ENCODE peak calls at places on chromosomes 2 and 18, in seven cellular contexts. J, X, F, I, A, W and S are unnamed samples.
A peak's percentile ranks its signal among the peaks of the same experiment; 100 is the strongest.

GRCh38 chr2:19667085-19667484 is 234.7 kb downstream of the TTC32 start:
- DNase-seq in J (no peak), X (peak; percentile 19), F (peak; percentile 19), W (no peak), I (no peak), A (no peak), S (peak; percentile 24)

GRCh38 chr2:27356056-27356381 is 545 bp downstream of the GTF3C2 start:
- DNase-seq in I (no peak), A (no peak), W (peak; percentile 78), F (peak; percentile 26), J (no peak), X (no peak), S (peak; percentile 81)

GRCh38 chr2:57330447-57330846 is 716.2 kb upstream of the VRK2 start:
- DNase-seq in X (no peak), I (no peak), A (no peak), J (no peak), W (no peak), F (peak; percentile 11), S (no peak)

GRCh38 chr18:44325903-44326650 is 354.6 kb upstream of the SETBP1 start:
- DNase-seq in X (peak; percentile 48), W (no peak), I (no peak), J (no peak), F (peak; percentile 36), A (no peak), S (peak; percentile 71)

GRCh38 chr2:239948100-239948881 is 76.9 kb downstream of the NDUFA10 start:
- DNase-seq in J (no peak), A (no peak), F (no peak), W (peak; percentile 23), I (no peak), X (no peak), S (no peak)

GRCh38 chr18:27377251-27377650 is 192.1 kb upstream of the CHST9 start:
- DNase-seq in A (no peak), W (no peak), J (no peak), F (no peak), X (no peak), I (no peak), S (no peak)

GRCh38 chr18:63143246-63143847 is 176.2 kb downstream of the BCL2 start:
- DNase-seq in X (no peak), W (no peak), A (no peak), I (no peak), J (no peak), F (no peak), S (no peak)

GRCh38 chr2:114056294-114057143 is 166.6 kb downstream of the ACTR3 start:
- DNase-seq in A (no peak), W (no peak), F (no peak), I (no peak), J (no peak), X (no peak), S (no peak)

GRCh38 chr2:170350929-170351826 is 173.2 kb downstream of the MYO3B start:
- DNase-seq in I (no peak), X (no peak), J (no peak), F (no peak), W (no peak), A (no peak), S (no peak)

GRCh38 chr2:11377915-11378649 is 33.6 kb upstream of the ROCK2 start:
- DNase-seq in A (no peak), J (no peak), I (no peak), X (no peak), W (no peak), F (no peak), S (no peak)

GRCh38 chr18:51275712-51276473 is 78.4 kb upstream of the MEX3C start:
- DNase-seq in I (no peak), J (no peak), F (no peak), X (peak; percentile 20), A (no peak), W (no peak), S (no peak)

GRCh38 chr2:61343141-61343540 is 127.7 kb downstream of the USP34 start:
- DNase-seq in X (no peak), W (no peak), A (no peak), F (no peak), I (no peak), J (no peak), S (no peak)

GRCh38 chr2:28271231-28271913 is 121.3 kb upstream of the FOSL2 start:
- DNase-seq in A (no peak), W (no peak), X (no peak), F (no peak), J (no peak), I (no peak), S (no peak)